ENCODE peak calls at places on chromosomes 6 and 20, in six cellular contexts. Q is IMR-90, T is OCI-LY7, B is astrocyte, W is mesenchymal stem cell, V is fibroblast of lung. Y is an unnamed sample.

GRCh38 chr6:162409986-162410715 is 317.4 kb downstream of the PRKN start:
- DNase-seq in Q (no peak), T (no peak), B (no peak), W (no peak), V (no peak), Y (no peak)

GRCh38 chr6:158545043-158545966 is 14.6 kb upstream of the TMEM181 start:
- DNase-seq in Q (no peak), T (no peak), B (no peak), W (no peak), V (no peak), Y (no peak)

GRCh38 chr6:104710543-104711335 is 149.0 kb downstream of the HACE1 start:
- DNase-seq in Q (peak; percentile 6), T (no peak), B (no peak), W (peak; percentile 76), V (peak; percentile 8), Y (no peak)

GRCh38 chr6:112362827-112363565 is 15.9 kb downstream of the RFPL4B start:
- DNase-seq in Q (peak; percentile 31), T (no peak), B (peak; percentile 20), W (peak; percentile 2), V (no peak), Y (peak; percentile 5)

GRCh38 chr6:8027965-8028651 is 36.1 kb downstream of the BLOC1S5 start:
- DNase-seq in Q (peak; percentile 38), T (no peak), B (peak; percentile 22), W (peak; percentile 44), V (peak; percentile 24), Y (no peak)

GRCh38 chr20:4081396-4081795 is 66.0 kb upstream of the RNF24 start:
- DNase-seq in Q (no peak), T (no peak), B (peak; percentile 68), W (no peak), V (peak; percentile 57), Y (no peak)

GRCh38 chr20:818001-818664 is 15.4 kb upstream of the FAM110A start:
- DNase-seq in Q (no peak), T (no peak), B (no peak), W (no peak), V (no peak), Y (peak; percentile 47)

GRCh38 chr20:46739441-46740213 is 30.2 kb downstream of the SLC2A10 start:
- DNase-seq in Q (peak; percentile 74), T (no peak), B (no peak), W (peak; percentile 24), V (peak; percentile 15), Y (peak; percentile 70)

DNA sequence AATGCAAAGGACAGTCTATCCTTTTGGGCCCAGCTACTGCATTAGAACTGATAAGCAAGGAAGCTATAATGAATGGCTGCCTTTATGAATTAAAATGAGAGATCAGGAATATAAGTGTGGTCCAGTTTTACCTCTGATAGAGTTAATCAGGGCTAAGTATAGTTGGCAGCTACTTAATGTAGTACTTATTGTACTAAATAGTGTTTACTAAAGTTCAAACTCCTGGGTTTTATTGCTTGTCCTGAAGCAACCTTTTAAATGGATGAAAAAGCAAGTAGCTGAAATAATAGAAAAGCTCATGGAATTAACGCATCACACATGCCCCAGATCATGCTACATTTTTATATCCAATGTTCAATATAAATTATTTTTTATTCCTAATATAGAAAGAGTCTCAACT is 5.3 kb downstream of the TRMT11 start:
- DNase-seq in Q (no peak), T (no peak), B (no peak), W (no peak), V (no peak), Y (no peak)
- H3K4me2 ChIP-seq in Q (no peak overlapping the region), T (no peak overlapping the region), B (no peak overlapping the region), W (no peak overlapping the region), V (no peak overlapping the region), Y (no peak overlapping the region)

DNA sequence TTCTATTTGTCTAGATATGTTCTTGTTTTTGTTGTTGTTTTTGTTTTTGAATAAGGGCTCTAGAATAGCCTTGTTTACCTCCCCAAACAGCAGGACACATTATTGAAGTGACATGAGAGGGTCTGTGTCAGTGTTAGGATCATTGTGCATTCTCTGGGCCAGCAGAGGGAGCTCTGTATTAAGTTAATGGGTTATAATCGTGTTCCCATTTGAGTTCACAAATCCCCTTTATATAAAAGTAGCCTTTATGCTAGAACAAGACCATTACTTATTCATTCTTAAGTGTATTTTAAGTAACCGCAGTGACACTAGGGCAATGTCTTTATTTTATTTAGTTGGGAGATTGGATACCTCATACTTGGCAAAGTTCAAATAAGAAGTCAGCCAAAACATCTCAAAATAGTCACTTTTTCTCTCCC is 44.8 kb downstream of the STK4 start:
- DNase-seq in Q (peak; percentile 80), T (peak; percentile 65), B (peak; percentile 81), W (peak; percentile 71), V (peak; percentile 79), Y (peak; percentile 57)
- H3K4me2 ChIP-seq in Q (no peak overlapping the region), T (no peak overlapping the region), B (peak overlapping the region; percentile 42), W (no peak overlapping the region), V (no peak overlapping the region), Y (peak overlapping the region; percentile 29)

GRCh38 chr6:142324111-142324510 is 22.3 kb downstream of the ADGRG6 start:
- DNase-seq in Q (no peak), T (no peak), B (no peak), W (no peak), V (no peak), Y (no peak)

GRCh38 chr6:142321451-142321850 is 19.6 kb downstream of the ADGRG6 start:
- DNase-seq in Q (no peak), T (no peak), B (no peak), W (no peak), V (no peak), Y (no peak)

GRCh38 chr6:142322066-142322465 is 20.3 kb downstream of the ADGRG6 start:
- DNase-seq in Q (no peak), T (no peak), B (no peak), W (no peak), V (no peak), Y (no peak)

GRCh38 chr6:142323377-142323776 is 21.6 kb downstream of the ADGRG6 start:
- DNase-seq in Q (no peak), T (no peak), B (peak; percentile 16), W (peak; percentile 59), V (no peak), Y (peak; percentile 62)

DNA sequence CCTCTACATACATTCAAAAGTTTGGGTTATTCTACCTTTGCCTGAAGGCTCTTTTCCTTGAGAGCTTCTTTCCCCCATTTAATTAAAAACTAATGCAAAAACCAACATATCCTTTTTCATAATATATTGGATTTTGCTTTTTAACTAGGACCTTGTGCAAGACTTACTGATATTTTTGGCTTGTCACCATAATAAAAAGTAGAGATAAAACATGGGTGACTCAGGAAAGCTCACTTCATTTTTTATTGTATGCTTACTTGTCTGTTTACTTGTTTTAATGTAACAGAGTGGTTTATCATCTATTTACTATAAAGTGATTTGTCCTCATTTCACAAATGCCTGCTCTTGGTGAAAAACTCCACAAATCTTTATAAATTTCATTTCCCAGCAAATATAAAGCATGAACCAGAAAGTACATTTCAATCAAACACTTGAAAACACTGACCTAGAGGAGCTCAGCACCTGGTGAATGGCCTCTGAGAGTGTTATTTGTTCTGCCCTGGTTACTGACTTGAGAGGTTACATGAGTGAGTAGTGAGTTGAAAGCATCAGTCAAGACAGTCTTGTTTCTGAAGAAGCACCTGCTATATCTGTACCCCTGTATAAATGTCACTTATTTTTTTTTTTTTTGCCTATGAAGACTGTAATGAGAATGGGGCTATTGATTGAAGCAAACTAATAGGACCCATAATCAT is 20.8 kb downstream of the ADGRG6 start:
- DNase-seq in Q (no peak), T (no peak), B (no peak), W (no peak), V (no peak), Y (no peak)
- H3K4me2 ChIP-seq in Q (no peak overlapping the region), T (no peak overlapping the region), B (no peak overlapping the region), W (no peak overlapping the region), V (no peak overlapping the region), Y (no peak overlapping the region)

GRCh38 chr6:6614096-6614964 is 25.8 kb downstream of the LY86 start:
- DNase-seq in Q (no peak), T (no peak), B (no peak), W (no peak), V (no peak), Y (peak; percentile 2)
- H3K4me2 ChIP-seq in Q (no peak overlapping the region), T (no peak overlapping the region), B (no peak overlapping the region), W (no peak overlapping the region), V (no peak overlapping the region), Y (peak overlapping the region; percentile 79)

GRCh38 chr20:31699801-31700728 is 22.6 kb downstream of the BCL2L1 start:
- DNase-seq in Q (no peak), T (no peak), B (no peak), W (no peak), V (no peak), Y (no peak)

GRCh38 chr20:31698803-31699718 is 23.6 kb downstream of the BCL2L1 start:
- DNase-seq in Q (peak; percentile 98), T (peak; percentile 70), B (peak; percentile 98), W (peak; percentile 98), V (peak; percentile 95), Y (peak; percentile 98)

GRCh38 chr20:31698243-31698802 is 24.3 kb downstream of the BCL2L1 start:
- DNase-seq in Q (no peak), T (no peak), B (no peak), W (no peak), V (no peak), Y (no peak)

GRCh38 chr20:31701591-31701990 is 21.1 kb downstream of the BCL2L1 start:
- DNase-seq in Q (no peak), T (no peak), B (no peak), W (no peak), V (no peak), Y (no peak)

GRCh38 chr20:31700747-31701146 is 21.9 kb downstream of the BCL2L1 start:
- DNase-seq in Q (no peak), T (no peak), B (no peak), W (no peak), V (no peak), Y (no peak)
- H3K4me2 ChIP-seq in Q (no peak overlapping the region), T (no peak overlapping the region), B (no peak overlapping the region), W (no peak overlapping the region), V (no peak overlapping the region), Y (no peak overlapping the region)

DNA sequence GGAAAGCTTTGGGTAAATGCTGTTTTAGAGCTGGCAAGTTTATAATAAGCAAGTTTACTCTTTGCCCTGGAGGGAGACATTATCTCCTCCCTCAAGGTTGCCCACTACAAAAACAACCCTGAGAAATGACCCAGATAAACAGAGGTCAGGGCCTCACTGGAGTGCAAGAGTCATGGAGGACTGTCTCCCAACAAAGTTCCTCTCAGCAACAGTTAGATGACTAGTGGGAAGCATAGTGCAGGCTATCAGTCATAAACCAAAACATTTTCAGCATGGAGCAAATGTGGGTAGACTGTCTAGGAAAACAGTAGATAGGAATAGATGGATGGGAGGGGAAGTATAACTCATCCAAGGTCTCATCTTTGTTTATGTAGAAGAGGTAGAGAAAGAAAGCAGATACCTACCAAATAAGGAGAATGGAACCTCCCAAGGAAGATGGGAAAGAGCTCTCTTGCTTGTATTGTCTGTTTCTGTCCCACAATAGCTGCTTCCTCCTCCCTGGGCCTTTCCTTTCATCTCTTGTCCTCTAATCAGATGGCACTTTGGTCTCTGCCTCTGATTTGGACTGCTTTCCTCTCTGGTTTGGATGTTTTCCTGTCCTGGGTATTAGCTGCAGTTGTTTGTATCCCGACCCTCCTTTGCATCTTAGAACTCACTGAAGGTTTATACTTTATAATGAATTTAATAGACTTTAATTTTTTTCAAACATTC is 95.4 kb downstream of the WASF1 start:
- DNase-seq in Q (no peak), T (no peak), B (no peak), W (no peak), V (no peak), Y (no peak)
- H3K4me2 ChIP-seq in Q (no peak overlapping the region), T (no peak overlapping the region), B (no peak overlapping the region), W (no peak overlapping the region), V (no peak overlapping the region), Y (no peak overlapping the region)

GRCh38 chr20:35458388-35458787 is 3.0 kb downstream of the CEP250 start:
- DNase-seq in Q (no peak), T (no peak), B (no peak), W (no peak), V (no peak), Y (no peak)
- H3K4me2 ChIP-seq in Q (no peak overlapping the region), T (no peak overlapping the region), B (no peak overlapping the region), W (no peak overlapping the region), V (no peak overlapping the region), Y (no peak overlapping the region)

GRCh38 chr6:159941286-159942113 is 27.4 kb upstream of the IGF2R start:
- DNase-seq in Q (peak; percentile 57), T (peak; percentile 51), B (peak; percentile 42), W (no peak), V (peak; percentile 66), Y (peak; percentile 51)
- H3K4me2 ChIP-seq in Q (no peak overlapping the region), T (no peak overlapping the region), B (no peak overlapping the region), W (no peak overlapping the region), V (no peak overlapping the region), Y (no peak overlapping the region)

Y was measured in mammary epithelial cell.